ENCODE peak calls at places on chromosomes 7 and 10, in seven cellular contexts. One of them, this sample, is unnamed.

GRCh38 chr7:79130715-79131114 is 322.8 kb downstream of the MAGI2 start:
- DNase-seq in AG08396: no peak
- DNase-seq in HS-5: no peak
- DNase-seq in fibroblast of pulmonary artery: no peak
- DNase-seq in NCI-H1105 treated with DMSO at 0.1 percent for 48 hours: no peak
- DNase-seq in dermis microvascular lymphatic vessel endothelial cell: no peak
- DNase-seq in GM12892: no peak
- DNase-seq in this sample: no peak

GRCh38 chr10:20157314-20157713 is 341.1 kb downstream of the PLXDC2 start:
- DNase-seq in AG08396: no peak
- DNase-seq in HS-5: no peak
- DNase-seq in fibroblast of pulmonary artery: peak; percentile 3
- DNase-seq in NCI-H1105 treated with DMSO at 0.1 percent for 48 hours: no peak
- DNase-seq in dermis microvascular lymphatic vessel endothelial cell: no peak
- DNase-seq in GM12892: no peak
- DNase-seq in this sample: no peak

GRCh38 chr10:79017882-79018550 is 50.8 kb upstream of the ZMIZ1 start:
- DNase-seq in AG08396: no peak
- DNase-seq in HS-5: no peak
- DNase-seq in fibroblast of pulmonary artery: no peak
- DNase-seq in NCI-H1105 treated with DMSO at 0.1 percent for 48 hours: no peak
- DNase-seq in dermis microvascular lymphatic vessel endothelial cell: no peak
- DNase-seq in GM12892: no peak
- DNase-seq in this sample: no peak

GRCh38 chr7:69603351-69603750 is 5.1 kb downstream of the AUTS2 start:
- DNase-seq in AG08396: no peak
- DNase-seq in HS-5: no peak
- DNase-seq in fibroblast of pulmonary artery: no peak
- DNase-seq in NCI-H1105 treated with DMSO at 0.1 percent for 48 hours: no peak
- DNase-seq in dermis microvascular lymphatic vessel endothelial cell: no peak
- DNase-seq in GM12892: no peak
- DNase-seq in this sample: no peak

GRCh38 chr7:69982197-69982596 is 383.9 kb downstream of the AUTS2 start:
- DNase-seq in AG08396: no peak
- DNase-seq in HS-5: no peak
- DNase-seq in fibroblast of pulmonary artery: peak; percentile 17
- DNase-seq in NCI-H1105 treated with DMSO at 0.1 percent for 48 hours: no peak
- DNase-seq in dermis microvascular lymphatic vessel endothelial cell: no peak
- DNase-seq in GM12892: no peak
- DNase-seq in this sample: no peak

GRCh38 chr10:24513155-24513554 is 210.5 kb downstream of the ARHGAP21 start:
- DNase-seq in AG08396: peak; percentile 29
- DNase-seq in HS-5: no peak
- DNase-seq in fibroblast of pulmonary artery: peak; percentile 41
- DNase-seq in NCI-H1105 treated with DMSO at 0.1 percent for 48 hours: no peak
- DNase-seq in dermis microvascular lymphatic vessel endothelial cell: peak; percentile 17
- DNase-seq in GM12892: no peak
- DNase-seq in this sample: no peak

GRCh38 chr7:3446786-3447185 is 145.7 kb downstream of the SDK1 start:
- DNase-seq in AG08396: no peak
- DNase-seq in HS-5: no peak
- DNase-seq in fibroblast of pulmonary artery: peak; percentile 11
- DNase-seq in NCI-H1105 treated with DMSO at 0.1 percent for 48 hours: no peak
- DNase-seq in dermis microvascular lymphatic vessel endothelial cell: no peak
- DNase-seq in GM12892: no peak
- DNase-seq in this sample: no peak

GRCh38 chr10:52956451-52956850 is 183.9 kb upstream of the MBL2 start:
- DNase-seq in AG08396: no peak
- DNase-seq in HS-5: no peak
- DNase-seq in fibroblast of pulmonary artery: no peak
- DNase-seq in NCI-H1105 treated with DMSO at 0.1 percent for 48 hours: no peak
- DNase-seq in dermis microvascular lymphatic vessel endothelial cell: no peak
- DNase-seq in GM12892: no peak
- DNase-seq in this sample: no peak